ENCODE peak calls at places on chromosomes 7 and 10, in five cellular contexts. M is neural progenitor cell, F is thoracic aorta, V is HAP-1, G is spleen. S is an unnamed sample. For H3K9me3, the result is how much of the 10 kb centered on the place peaks cover.

GRCh38 chr10:57314046-57314445 is 953.0 kb upstream of the ZWINT start:
- DNase-seq in M (no peak), F (no peak), V (no peak), G (no peak), S (no peak)

GRCh38 chr10:107577226-107577625 is 412.7 kb upstream of the SORCS1 start:
- DNase-seq in M (no peak), F (no peak), V (no peak), G (no peak), S (no peak)

GRCh38 chr7:130383187-130383980 is 3.1 kb downstream of the CPA1 start:
- DNase-seq in M (no peak), F (no peak), V (no peak), G (no peak), S (no peak)

GRCh38 chr7:18019562-18019961 is 8.1 kb downstream of the PRPS1L1 start:
- DNase-seq in M (no peak), F (no peak), V (no peak), G (no peak), S (peak)

GRCh38 chr7:47330026-47330425 is 251.9 kb downstream of the TNS3 start:
- DNase-seq in M (no peak), F (no peak), V (no peak), G (no peak), S (no peak)

GRCh38 chr7:101363196-101363733 is 590 bp downstream of the COL26A1 start:
- DNase-seq in M (no peak), F (no peak), V (no peak), G (no peak), S (no peak)

GRCh38 chr7:6279341-6279740 is 6.9 kb upstream of the CYTH3 start:
- DNase-seq in M (no peak), F (no peak), V (no peak), G (no peak), S (no peak)

GRCh38 chr10:3873728-3874461 is 88.9 kb upstream of the KLF6 start:
- DNase-seq in M (peak), F (no peak), V (peak), G (no peak), S (peak)

GRCh38 chr7:20140278-20141058 is 76.7 kb downstream of the MACC1 start:
- DNase-seq in M (no peak), F (no peak), V (no peak), G (no peak), S (no peak)

GRCh38 chr10:62095341-62096071 is 173.1 kb downstream of the RTKN2 start:
- DNase-seq in M (peak), F (no peak), V (peak), G (no peak), S (no peak)

GRCh38 chr7:87225696-87226095 is 6.2 kb upstream of the TMEM243 start:
- DNase-seq in M (no peak), F (no peak), V (no peak), G (no peak), S (no peak)

GRCh38 chr10:7162331-7162730 is 248.5 kb downstream of the SFMBT2 start:
- DNase-seq in M (no peak), F (no peak), V (no peak), G (no peak), S (no peak)

GRCh38 chr7:57210212-57210611 is 78.0 kb upstream of the ZNF479 start:
- DNase-seq in M (no peak), F (no peak), V (no peak), G (peak), S (no peak)
- H3K9me3 ChIP-seq in M (under half), F (under half), V (under half), G (half or more), S (under half)

GRCh38 chr10:119770928-119771327 is 45.1 kb downstream of the INPP5F start:
- DNase-seq in M (no peak), F (no peak), V (no peak), G (no peak), S (no peak)

GRCh38 chr10:119768455-119769094 is 42.7 kb downstream of the INPP5F start:
- DNase-seq in M (no peak), F (no peak), V (no peak), G (no peak), S (no peak)

GRCh38 chr10:119775529-119775928 is 49.7 kb downstream of the INPP5F start:
- DNase-seq in M (no peak), F (no peak), V (no peak), G (no peak), S (no peak)

GRCh38 chr10:119769886-119770285 is 44.0 kb downstream of the INPP5F start:
- DNase-seq in M (no peak), F (no peak), V (no peak), G (no peak), S (no peak)

DNA sequence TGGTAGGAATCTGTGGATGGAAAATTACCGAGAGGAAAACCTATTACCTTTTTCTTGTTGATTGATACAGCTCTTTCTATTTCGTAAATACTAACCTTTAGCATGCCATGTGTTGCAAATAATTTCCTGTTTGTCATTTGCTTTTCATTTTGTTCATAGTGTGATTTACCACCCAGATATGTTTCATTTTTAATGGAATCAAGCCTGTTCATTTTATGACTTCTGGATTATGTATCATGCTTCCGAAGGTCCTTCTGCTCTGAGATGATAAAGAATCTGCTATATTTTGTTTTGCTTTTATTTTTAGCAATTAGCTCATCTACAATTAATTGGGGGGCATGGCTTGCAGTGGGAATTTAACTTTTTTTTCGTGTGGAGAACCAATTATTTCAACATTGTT is 46.5 kb downstream of the INPP5F start:
- DNase-seq in M (no peak), F (no peak), V (no peak), G (no peak), S (no peak)
- H3K4me3 ChIP-seq in M (no peak), F (no peak), V (no peak), G (no peak), S (no peak)

DNA sequence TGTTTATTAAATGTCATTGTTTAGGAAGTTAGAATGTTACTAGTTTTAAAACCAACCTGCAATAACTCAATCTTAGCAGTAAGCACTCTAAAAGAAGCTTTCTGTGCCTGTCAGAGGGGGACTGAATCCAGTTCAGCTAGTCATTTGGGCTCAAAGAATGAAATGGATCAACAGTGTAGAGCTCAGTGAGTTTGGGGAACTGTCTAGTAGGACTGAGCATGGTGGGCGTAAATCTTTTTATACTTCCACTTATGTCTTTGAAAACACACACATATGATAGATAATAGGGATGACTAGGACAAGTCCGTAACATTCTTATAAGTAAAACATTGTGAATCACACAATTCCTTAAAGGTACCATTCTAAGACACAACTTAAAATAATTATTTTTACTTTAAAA is 11.5 kb downstream of the GSAP start:
- DNase-seq in M (no peak), F (no peak), V (no peak), G (no peak), S (no peak)
- H3K9me3 ChIP-seq in M (under half), F (under half), V (under half), G (under half), S (under half)

GRCh38 chr10:102493771-102494170 is 8.7 kb downstream of the ACTR1A start:
- DNase-seq in M (no peak), F (no peak), V (no peak), G (peak), S (no peak)
- H3K4me3 ChIP-seq in M (no peak), F (no peak), V (no peak), G (no peak), S (no peak)

DNA sequence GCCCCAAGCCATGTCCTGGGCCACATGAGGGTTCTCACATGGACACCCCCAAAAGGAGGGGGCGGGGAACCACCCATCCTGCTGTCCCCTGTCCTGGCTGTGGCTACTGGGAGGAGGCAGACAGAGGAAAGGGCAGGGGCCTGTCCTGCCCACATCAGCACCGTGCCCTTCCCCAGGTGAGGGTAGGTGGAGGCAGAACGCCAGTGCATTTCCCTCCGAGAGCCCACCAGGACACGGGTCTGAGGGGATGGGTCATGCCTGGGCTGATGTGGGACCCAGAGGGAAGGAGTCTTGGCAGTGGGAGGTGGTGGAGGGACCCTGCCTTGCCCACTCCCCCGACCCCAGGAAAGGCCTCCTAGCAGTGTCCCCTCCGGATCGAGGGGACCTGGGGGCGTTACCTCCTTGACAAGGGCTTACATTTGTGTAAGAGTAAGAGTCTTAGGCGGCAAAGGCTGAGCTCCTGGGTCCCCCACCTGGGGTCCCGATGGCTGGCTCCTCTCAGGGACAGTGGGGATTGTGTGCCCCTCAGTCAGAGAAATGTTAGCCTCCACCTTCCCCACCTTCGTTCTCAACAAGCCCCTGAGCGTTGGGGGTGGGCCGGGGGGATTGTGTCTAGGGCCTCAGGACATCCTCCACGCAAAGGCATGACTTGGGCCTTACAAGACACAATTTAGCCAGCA is 6.1 kb downstream of the CRYGN start:
- DNase-seq in M (no peak), F (no peak), V (no peak), G (no peak), S (no peak)
- H3K9me3 ChIP-seq in M (under half), F (under half), V (under half), G (under half), S (under half)

DNA sequence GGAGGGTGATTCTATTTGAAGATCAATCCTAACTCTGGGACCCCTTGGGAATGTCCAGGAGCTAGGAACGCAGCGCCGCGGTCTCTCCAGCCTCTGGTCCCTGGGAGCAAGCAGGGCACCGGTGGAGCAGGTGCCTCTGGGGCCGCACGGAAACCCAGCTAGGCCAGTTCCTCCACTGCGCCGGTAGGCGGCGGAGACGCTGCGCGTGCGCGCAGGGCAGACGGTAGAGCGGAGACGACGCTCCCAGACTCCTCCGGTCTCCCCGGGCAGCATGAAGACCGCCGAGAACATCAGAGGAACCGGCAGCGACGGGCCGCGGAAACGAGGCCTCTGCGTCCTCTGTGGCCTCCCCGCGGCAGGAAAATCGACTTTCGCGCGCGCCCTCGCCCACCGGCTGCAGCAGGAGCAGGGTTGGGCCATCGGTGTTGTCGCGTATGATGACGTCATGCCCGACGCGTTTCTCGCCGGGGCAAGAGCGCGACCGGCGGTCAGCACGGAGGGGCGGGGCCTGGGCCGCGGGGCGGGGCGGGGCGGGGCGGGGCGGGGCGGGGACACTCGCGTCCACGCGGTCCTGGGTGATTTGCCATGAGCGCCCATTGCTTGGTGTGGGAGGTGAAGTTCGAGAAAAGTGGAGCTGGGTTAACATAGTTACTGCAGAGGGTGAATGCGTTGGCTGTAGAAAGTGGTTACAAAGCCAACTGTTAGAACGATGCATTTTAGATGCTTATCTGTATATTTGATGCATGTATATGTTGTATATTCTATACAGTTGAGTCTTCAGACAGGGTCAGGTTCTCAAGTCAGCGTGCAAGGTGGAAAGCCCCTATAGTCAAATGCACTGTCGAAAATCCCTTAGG is at the start of gene PSTK:
- DNase-seq in M (peak), F (peak), V (peak), G (peak), S (no peak)
- H3K4me3 ChIP-seq in M (peak), F (peak), V (peak), G (peak), S (peak)

GRCh38 chr10:53108317-53108934 is 335.8 kb upstream of the MBL2 start:
- DNase-seq in M (no peak), F (no peak), V (no peak), G (no peak), S (no peak)

GRCh38 chr10:53107711-53108110 is 335.1 kb upstream of the MBL2 start:
- DNase-seq in M (no peak), F (no peak), V (no peak), G (no peak), S (no peak)

GRCh38 chr10:53111529-53111928 is 338.9 kb upstream of the MBL2 start:
- DNase-seq in M (no peak), F (no peak), V (no peak), G (peak), S (no peak)

DNA sequence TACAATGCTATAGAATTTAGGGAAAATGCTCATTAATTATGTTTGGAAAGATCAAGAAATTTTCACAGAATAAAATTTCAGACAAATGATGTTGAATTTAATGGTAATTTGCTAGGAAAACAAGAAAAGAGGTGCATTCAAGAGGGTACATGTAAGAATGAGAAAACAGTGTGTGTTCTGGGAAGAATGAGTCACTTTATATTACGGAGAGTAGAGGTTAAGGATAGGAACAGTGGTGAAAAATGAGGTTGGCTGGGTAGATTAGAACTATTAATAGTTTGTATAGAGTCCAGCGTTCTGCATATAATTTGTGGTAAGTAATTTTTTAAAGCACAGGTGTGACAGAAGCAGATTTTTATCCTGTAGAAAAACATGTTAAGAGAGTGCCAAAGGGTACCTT is 336.7 kb upstream of the MBL2 start:
- DNase-seq in M (no peak), F (no peak), V (no peak), G (no peak), S (no peak)
- H3K9me3 ChIP-seq in M (under half), F (under half), V (under half), G (under half), S (under half)

GRCh38 chr10:15738237-15738928 is 18.7 kb upstream of the ITGA8 start:
- DNase-seq in M (no peak), F (no peak), V (no peak), G (no peak), S (no peak)
- H3K4me3 ChIP-seq in M (no peak), F (peak), V (no peak), G (no peak), S (no peak)

GRCh38 chr10:58662314-58662713 is 149.6 kb downstream of the BICC1 start:
- DNase-seq in M (no peak), F (no peak), V (no peak), G (no peak), S (no peak)

GRCh38 chr10:58661902-58662301 is 149.2 kb downstream of the BICC1 start:
- DNase-seq in M (no peak), F (no peak), V (no peak), G (no peak), S (no peak)

GRCh38 chr10:58667658-58668310 is 155.1 kb downstream of the BICC1 start:
- DNase-seq in M (no peak), F (no peak), V (no peak), G (no peak), S (no peak)

GRCh38 chr10:58666024-58666423 is 153.4 kb downstream of the BICC1 start:
- DNase-seq in M (no peak), F (no peak), V (no peak), G (no peak), S (no peak)

GRCh38 chr10:58665361-58665760 is 152.7 kb downstream of the BICC1 start:
- DNase-seq in M (no peak), F (no peak), V (no peak), G (no peak), S (no peak)
- H3K9me3 ChIP-seq in M (under half), F (under half), V (under half), G (under half), S (under half)